ENCODE peak calls at places on chromosome 10, in seven cellular contexts. V is CD8-positive, alpha-beta T cell; L is GM13977; N is DMS 273 treated with DMSO at 0.1 percent for 48 hours; M is activated naive CD4-positive, alpha-beta T cell treated with anti-CD3 and anti-CD28 coated beads, Interleukin-2, amount 50 U/mL, for 16 hours; Q is stimulated activated CD4-positive, alpha-beta T cell treated with anti-CD3 and anti-CD28 coated beads, Interleukin-1b, Interleukin-23, amount 100 ng/mL, for 48 hours; D is ascending aorta. C is an unnamed sample.

GRCh38 chr10:42998481-42999384 is 78.1 kb upstream of the RET start:
- DNase-seq in V (peak; percentile 7), M (no peak), D (no peak), N (no peak), Q (no peak), L (no peak), C (peak; percentile 36)

GRCh38 chr10:66301078-66301477 is 624.8 kb upstream of the LRRTM3 start:
- DNase-seq in M (no peak), N (no peak), Q (no peak), L (no peak), D (no peak), V (no peak), C (no peak)

GRCh38 chr10:92074126-92074887 is 150.7 kb downstream of the BTAF1 start:
- DNase-seq in Q (no peak), V (no peak), N (no peak), D (no peak), L (no peak), M (no peak), C (no peak)

GRCh38 chr10:80277016-80277415 is 12.4 kb downstream of the MAT1A start:
- DNase-seq in V (no peak), M (no peak), N (no peak), L (no peak), D (no peak), Q (no peak), C (no peak)

GRCh38 chr10:29329420-29329819 is 40.5 kb downstream of the LYZL1 start:
- DNase-seq in V (no peak), M (no peak), Q (no peak), D (no peak), L (no peak), N (no peak), C (no peak)

GRCh38 chr10:34808789-34809745 is 6.0 kb downstream of the PARD3 start:
- DNase-seq in L (no peak), N (no peak), D (no peak), V (no peak), Q (no peak), M (no peak), C (no peak)

GRCh38 chr10:78977761-78978305 is 90.9 kb upstream of the ZMIZ1 start:
- DNase-seq in N (no peak), D (no peak), V (no peak), L (no peak), M (no peak), Q (peak; percentile 9), C (peak; percentile 51)

GRCh38 chr10:114045738-114046458 is 2.2 kb downstream of the ADRB1 start:
- DNase-seq in V (no peak), L (no peak), Q (no peak), D (no peak), N (no peak), M (no peak), C (no peak)

GRCh38 chr10:88004451-88004850 is 141.0 kb downstream of the PTEN start:
- DNase-seq in N (no peak), Q (no peak), D (no peak), L (no peak), M (no peak), V (no peak), C (no peak)

GRCh38 chr10:75319274-75319673 is 82.3 kb downstream of the ZNF503 start:
- DNase-seq in V (no peak), Q (no peak), N (no peak), D (no peak), M (no peak), L (no peak), C (no peak)

GRCh38 chr10:125159932-125160855 is at the start of gene CTBP2:
- DNase-seq in M (no peak), N (no peak), V (no peak), Q (no peak), D (no peak), L (peak; percentile 51), C (peak; percentile 75)

GRCh38 chr10:124354411-124355382 is 64.0 kb downstream of the OAT start:
- DNase-seq in M (peak; percentile 52), Q (peak; percentile 41), V (peak; percentile 22), L (peak; percentile 52), D (no peak), N (peak; percentile 19), C (peak; percentile 26)

GRCh38 chr10:9305018-9305655 is 1250.6 kb downstream of the GATA3 start:
- DNase-seq in Q (no peak), M (no peak), N (no peak), V (no peak), L (no peak), D (no peak), C (no peak)

GRCh38 chr10:13831711-13832110 is 244.9 kb downstream of the PRPF18 start:
- DNase-seq in V (no peak), M (no peak), Q (no peak), N (no peak), L (peak; percentile 52), D (no peak), C (no peak)

GRCh38 chr10:13784067-13784466 is 197.3 kb downstream of the PRPF18 start:
- DNase-seq in N (no peak), L (peak; percentile 40), Q (no peak), V (peak; percentile 28), M (peak; percentile 24), D (no peak), C (no peak)

GRCh38 chr10:43040482-43041256 is 36.2 kb upstream of the RET start:
- DNase-seq in M (no peak), N (no peak), Q (no peak), V (peak; percentile 9), L (no peak), D (no peak), C (no peak)

GRCh38 chr10:62860946-62861345 is 44.8 kb upstream of the EGR2 start:
- DNase-seq in L (no peak), D (no peak), Q (no peak), V (no peak), N (no peak), M (no peak), C (no peak)

GRCh38 chr10:3898821-3899220 is 113.8 kb upstream of the KLF6 start:
- DNase-seq in Q (no peak), M (no peak), N (no peak), D (no peak), L (no peak), V (no peak), C (no peak)

GRCh38 chr10:104259999-104260774 is 5.5 kb downstream of the GSTO1 start:
- DNase-seq in M (no peak), V (no peak), Q (no peak), D (no peak), L (no peak), N (no peak), C (no peak)

GRCh38 chr10:92384741-92385140 is 93.8 kb downstream of the MARCHF5 start:
- DNase-seq in V (no peak), N (no peak), M (no peak), D (no peak), Q (no peak), L (no peak), C (no peak)

GRCh38 chr10:119919823-119920222 is 27.3 kb downstream of the SEC23IP start:
- DNase-seq in N (no peak), L (peak; percentile 13), D (no peak), M (no peak), Q (no peak), V (no peak), C (no peak)

GRCh38 chr10:123761666-123762230 is 95.6 kb downstream of the GPR26 start:
- DNase-seq in N (no peak), L (no peak), Q (no peak), M (no peak), V (no peak), D (no peak), C (no peak)

GRCh38 chr10:71161429-71161828 is 50.9 kb upstream of the UNC5B start:
- DNase-seq in V (no peak), M (no peak), D (no peak), N (no peak), Q (no peak), L (no peak), C (no peak)

GRCh38 chr10:75187961-75188426 is 22.6 kb upstream of the VDAC2 start:
- DNase-seq in M (peak; percentile 63), N (no peak), D (no peak), L (peak; percentile 76), Q (peak; percentile 63), V (peak; percentile 71), C (peak; percentile 59)

GRCh38 chr10:112209534-112210200 is 26.1 kb upstream of the GPAM start:
- DNase-seq in D (no peak), V (no peak), Q (no peak), N (no peak), L (no peak), M (no peak), C (no peak)

GRCh38 chr10:57336865-57337264 is 930.8 kb downstream of the IPMK start:
- DNase-seq in V (no peak), Q (no peak), M (no peak), L (no peak), D (no peak), N (no peak), C (no peak)

GRCh38 chr10:25758041-25758457 is 176.0 kb upstream of the MYO3A start:
- DNase-seq in N (no peak), L (peak; percentile 46), D (no peak), M (no peak), V (no peak), Q (no peak), C (no peak)

C was measured in Peyer's patch.